ENCODE peak calls at places on chromosomes 2 and 18, in ten cellular contexts. One of them, this sample, is unnamed.

GRCh38 chr2:207163815-207164747 is 1.7 kb downstream of the KLF7 start:
- DNase-seq in AG09309: no peak
- DNase-seq in natural killer cell: no peak
- DNase-seq in endothelial cell: peak
- DNase-seq in AG10803: peak
- DNase-seq in GM10248: no peak
- DNase-seq in uterus: peak
- DNase-seq in cardiac fibroblast: peak
- DNase-seq in psoas muscle: peak
- DNase-seq in astrocyte of the spinal cord: peak
- DNase-seq in this sample: peak

GRCh38 chr2:4895376-4895775 is 796.8 kb upstream of the SOX11 start:
- DNase-seq in AG09309: no peak
- DNase-seq in natural killer cell: no peak
- DNase-seq in endothelial cell: no peak
- DNase-seq in AG10803: no peak
- DNase-seq in GM10248: no peak
- DNase-seq in uterus: no peak
- DNase-seq in cardiac fibroblast: no peak
- DNase-seq in psoas muscle: no peak
- DNase-seq in astrocyte of the spinal cord: peak
- DNase-seq in this sample: no peak

GRCh38 chr2:105919191-105919811 is 174.6 kb downstream of the NCK2 start:
- DNase-seq in AG09309: no peak
- DNase-seq in natural killer cell: no peak
- DNase-seq in endothelial cell: no peak
- DNase-seq in AG10803: no peak
- DNase-seq in GM10248: no peak
- DNase-seq in uterus: no peak
- DNase-seq in cardiac fibroblast: peak
- DNase-seq in psoas muscle: no peak
- DNase-seq in astrocyte of the spinal cord: no peak
- DNase-seq in this sample: no peak

GRCh38 chr2:46848446-46848845 is 67.2 kb downstream of the MCFD2 start:
- DNase-seq in AG09309: no peak
- DNase-seq in natural killer cell: no peak
- DNase-seq in endothelial cell: no peak
- DNase-seq in AG10803: peak
- DNase-seq in GM10248: no peak
- DNase-seq in uterus: peak
- DNase-seq in cardiac fibroblast: peak
- DNase-seq in psoas muscle: peak
- DNase-seq in astrocyte of the spinal cord: peak
- DNase-seq in this sample: no peak

GRCh38 chr2:105789745-105790466 is 45.2 kb downstream of the NCK2 start:
- DNase-seq in AG09309: no peak
- DNase-seq in natural killer cell: peak
- DNase-seq in endothelial cell: no peak
- DNase-seq in AG10803: peak
- DNase-seq in GM10248: peak
- DNase-seq in uterus: peak
- DNase-seq in cardiac fibroblast: peak
- DNase-seq in psoas muscle: peak
- DNase-seq in astrocyte of the spinal cord: peak
- DNase-seq in this sample: no peak

GRCh38 chr2:126634273-126634861 is 21.6 kb upstream of the GYPC start:
- DNase-seq in AG09309: no peak
- DNase-seq in natural killer cell: no peak
- DNase-seq in endothelial cell: peak
- DNase-seq in AG10803: peak
- DNase-seq in GM10248: peak
- DNase-seq in uterus: no peak
- DNase-seq in cardiac fibroblast: peak
- DNase-seq in psoas muscle: no peak
- DNase-seq in astrocyte of the spinal cord: no peak
- DNase-seq in this sample: no peak

GRCh38 chr2:81650048-81650971 is 1345.8 kb upstream of the LRRTM1 start:
- DNase-seq in AG09309: no peak
- DNase-seq in natural killer cell: no peak
- DNase-seq in endothelial cell: no peak
- DNase-seq in AG10803: no peak
- DNase-seq in GM10248: no peak
- DNase-seq in uterus: no peak
- DNase-seq in cardiac fibroblast: peak
- DNase-seq in psoas muscle: no peak
- DNase-seq in astrocyte of the spinal cord: no peak
- DNase-seq in this sample: no peak

GRCh38 chr18:41378628-41379027 is 576.4 kb upstream of the PIK3C3 start:
- DNase-seq in AG09309: no peak
- DNase-seq in natural killer cell: no peak
- DNase-seq in endothelial cell: no peak
- DNase-seq in AG10803: peak
- DNase-seq in GM10248: no peak
- DNase-seq in uterus: no peak
- DNase-seq in cardiac fibroblast: peak
- DNase-seq in psoas muscle: no peak
- DNase-seq in astrocyte of the spinal cord: peak
- DNase-seq in this sample: no peak

DNA sequence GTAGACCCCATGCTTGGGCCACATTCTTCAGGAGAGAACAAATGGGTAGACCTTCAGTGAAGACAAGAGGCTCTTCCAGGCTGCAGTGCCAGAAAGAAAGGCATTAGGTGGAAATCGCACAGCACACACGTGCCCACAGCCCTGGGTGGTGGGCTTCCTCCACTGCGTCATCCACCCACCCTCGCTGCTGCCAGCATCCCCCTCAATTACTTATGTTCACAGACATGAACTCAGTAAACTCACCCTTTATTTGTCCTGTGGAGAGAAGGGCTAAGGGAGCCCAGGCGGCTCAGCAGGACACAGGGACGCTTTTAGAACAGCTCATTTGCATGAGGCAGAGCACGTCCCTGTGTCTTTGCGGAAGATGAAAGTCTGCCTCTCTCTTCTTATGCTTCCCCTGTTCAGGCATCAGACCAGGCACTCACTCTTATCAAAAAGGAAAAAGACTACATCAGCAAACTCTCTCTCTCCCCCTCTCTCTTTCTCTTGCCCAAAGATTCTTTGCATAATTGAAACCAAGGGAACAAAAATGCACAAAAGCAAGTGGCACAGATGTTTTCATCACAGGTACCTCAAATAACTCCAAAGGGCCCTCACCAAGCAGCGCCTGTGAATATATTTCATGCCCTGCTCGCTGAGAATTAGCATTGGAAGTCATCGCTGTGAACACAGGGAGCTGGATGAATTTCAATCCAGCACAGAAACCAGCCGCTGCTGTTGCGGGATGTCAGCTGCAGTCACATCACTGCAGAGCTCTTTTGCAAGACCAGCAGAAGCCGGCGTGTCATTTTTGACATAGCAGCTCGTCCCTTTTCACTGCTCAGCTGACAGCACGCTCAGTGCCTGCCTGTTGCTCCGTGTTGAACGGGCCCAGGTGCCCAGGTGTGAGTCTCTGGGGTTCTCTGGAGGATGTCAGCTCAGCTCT is 376.3 kb upstream of the MYT1L start:
- DNase-seq in AG09309: no peak
- DNase-seq in natural killer cell: no peak
- DNase-seq in endothelial cell: no peak
- DNase-seq in AG10803: no peak
- DNase-seq in GM10248: no peak
- DNase-seq in uterus: no peak
- DNase-seq in cardiac fibroblast: no peak
- DNase-seq in psoas muscle: no peak
- DNase-seq in astrocyte of the spinal cord: no peak
- DNase-seq in this sample: no peak
- TF ChIP-seq CTCF in AG09309: no peak
- TF ChIP-seq CTCF in natural killer cell: no peak
- TF ChIP-seq CTCF in endothelial cell: no peak
- TF ChIP-seq CTCF in AG10803: no peak
- TF ChIP-seq CTCF in GM10248: no peak
- TF ChIP-seq CTCF in uterus: no peak
- TF ChIP-seq CTCF in cardiac fibroblast: no peak
- TF ChIP-seq CTCF in psoas muscle: no peak
- TF ChIP-seq CTCF in astrocyte of the spinal cord: no peak
- TF ChIP-seq CTCF in this sample: no peak

DNA sequence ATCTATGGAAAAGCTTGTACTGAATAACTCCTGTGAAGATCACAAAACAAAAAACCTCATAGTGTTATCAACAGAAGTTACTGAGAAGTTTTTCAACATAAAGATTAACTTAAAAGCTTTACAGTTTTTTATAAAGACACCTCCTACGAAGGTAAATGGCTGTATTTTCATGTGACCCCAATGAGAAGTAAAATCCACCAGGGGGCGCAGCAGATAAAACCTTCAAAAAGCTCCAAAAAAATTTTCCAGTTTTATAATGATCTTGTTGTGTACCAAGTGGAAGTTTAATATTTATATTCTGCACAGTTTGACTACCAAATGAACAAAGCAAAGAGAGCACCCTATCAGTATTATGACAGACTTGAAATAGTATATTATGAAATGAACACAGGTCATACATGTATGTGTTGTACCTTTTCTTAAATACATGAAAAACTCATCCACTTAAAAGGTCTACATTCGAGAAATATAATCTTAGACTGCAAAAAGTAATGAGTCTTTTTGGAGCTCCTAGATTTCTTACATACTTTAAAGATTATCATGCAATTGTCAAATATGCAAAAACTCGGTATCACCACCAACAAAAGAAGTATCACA is 38.5 kb downstream of the PNO1 start:
- DNase-seq in AG09309: no peak
- DNase-seq in natural killer cell: no peak
- DNase-seq in endothelial cell: no peak
- DNase-seq in AG10803: peak
- DNase-seq in GM10248: no peak
- DNase-seq in uterus: peak
- DNase-seq in cardiac fibroblast: peak
- DNase-seq in psoas muscle: no peak
- DNase-seq in astrocyte of the spinal cord: peak
- DNase-seq in this sample: peak
- TF ChIP-seq CTCF in AG09309: peak
- TF ChIP-seq CTCF in natural killer cell: peak
- TF ChIP-seq CTCF in endothelial cell: peak
- TF ChIP-seq CTCF in AG10803: peak
- TF ChIP-seq CTCF in GM10248: peak
- TF ChIP-seq CTCF in uterus: peak
- TF ChIP-seq CTCF in cardiac fibroblast: peak
- TF ChIP-seq CTCF in psoas muscle: peak
- TF ChIP-seq CTCF in astrocyte of the spinal cord: peak
- TF ChIP-seq CTCF in this sample: peak

DNA sequence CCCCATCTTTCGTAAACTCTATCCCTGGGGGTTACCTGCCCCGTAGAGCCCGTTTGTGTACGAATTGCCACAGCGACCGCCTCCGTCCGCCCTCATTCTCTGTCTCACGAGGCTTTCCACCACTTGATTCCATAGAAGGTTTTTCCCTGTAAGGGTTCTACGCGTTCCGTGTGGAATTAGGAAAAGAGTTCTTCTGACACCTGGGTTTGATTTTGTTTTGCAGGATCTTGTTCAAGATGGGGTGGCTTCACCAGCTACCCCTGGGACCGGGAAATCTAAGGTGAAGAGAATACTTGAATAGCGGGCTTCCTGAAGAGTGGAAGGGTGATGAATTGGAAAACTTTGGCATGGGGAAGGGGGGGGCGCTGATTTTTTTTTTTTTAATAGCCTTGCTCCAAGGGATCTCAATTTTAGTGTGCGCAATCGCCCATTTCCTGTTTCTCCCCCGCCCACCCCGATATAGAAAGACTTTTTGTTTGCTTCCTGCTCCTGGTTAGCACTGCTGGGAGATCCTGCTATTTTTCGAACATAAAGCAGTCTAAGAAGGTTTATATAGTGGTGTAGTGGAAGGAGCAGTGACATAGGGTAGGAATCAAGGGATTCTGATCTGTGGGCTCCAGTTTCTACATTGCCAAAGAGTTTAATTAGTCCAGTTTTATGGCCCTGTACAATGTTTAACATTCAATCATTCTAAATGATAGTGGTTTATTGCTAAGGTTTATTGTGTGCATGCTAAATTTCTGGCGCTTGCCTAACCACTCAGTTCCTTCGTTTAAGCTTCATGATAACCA is 599 bp downstream of the GCC2 start:
- DNase-seq in AG09309: no peak
- DNase-seq in natural killer cell: no peak
- DNase-seq in endothelial cell: no peak
- DNase-seq in AG10803: peak
- DNase-seq in GM10248: peak
- DNase-seq in uterus: no peak
- DNase-seq in cardiac fibroblast: peak
- DNase-seq in psoas muscle: no peak
- DNase-seq in astrocyte of the spinal cord: peak
- DNase-seq in this sample: no peak
- TF ChIP-seq CTCF in AG09309: no peak
- TF ChIP-seq CTCF in natural killer cell: no peak
- TF ChIP-seq CTCF in endothelial cell: no peak
- TF ChIP-seq CTCF in AG10803: no peak
- TF ChIP-seq CTCF in GM10248: no peak
- TF ChIP-seq CTCF in uterus: no peak
- TF ChIP-seq CTCF in cardiac fibroblast: no peak
- TF ChIP-seq CTCF in psoas muscle: no peak
- TF ChIP-seq CTCF in astrocyte of the spinal cord: no peak
- TF ChIP-seq CTCF in this sample: no peak

GRCh38 chr2:120298173-120298835 is 45.7 kb downstream of the RALB start:
- DNase-seq in AG09309: no peak
- DNase-seq in natural killer cell: no peak
- DNase-seq in endothelial cell: no peak
- DNase-seq in AG10803: peak
- DNase-seq in GM10248: no peak
- DNase-seq in uterus: no peak
- DNase-seq in cardiac fibroblast: peak
- DNase-seq in psoas muscle: no peak
- DNase-seq in astrocyte of the spinal cord: peak
- DNase-seq in this sample: no peak

GRCh38 chr2:120300385-120300784 is 45.6 kb upstream of the INHBB start:
- DNase-seq in AG09309: no peak
- DNase-seq in natural killer cell: no peak
- DNase-seq in endothelial cell: no peak
- DNase-seq in AG10803: no peak
- DNase-seq in GM10248: no peak
- DNase-seq in uterus: no peak
- DNase-seq in cardiac fibroblast: no peak
- DNase-seq in psoas muscle: no peak
- DNase-seq in astrocyte of the spinal cord: no peak
- DNase-seq in this sample: no peak

GRCh38 chr2:120301289-120301688 is 44.6 kb upstream of the INHBB start:
- DNase-seq in AG09309: no peak
- DNase-seq in natural killer cell: no peak
- DNase-seq in endothelial cell: no peak
- DNase-seq in AG10803: peak
- DNase-seq in GM10248: no peak
- DNase-seq in uterus: no peak
- DNase-seq in cardiac fibroblast: no peak
- DNase-seq in psoas muscle: no peak
- DNase-seq in astrocyte of the spinal cord: no peak
- DNase-seq in this sample: no peak

GRCh38 chr2:120299024-120299423 is 46.4 kb downstream of the RALB start:
- DNase-seq in AG09309: no peak
- DNase-seq in natural killer cell: no peak
- DNase-seq in endothelial cell: no peak
- DNase-seq in AG10803: no peak
- DNase-seq in GM10248: no peak
- DNase-seq in uterus: no peak
- DNase-seq in cardiac fibroblast: no peak
- DNase-seq in psoas muscle: no peak
- DNase-seq in astrocyte of the spinal cord: no peak
- DNase-seq in this sample: no peak

GRCh38 chr2:120299561-120299960 is 46.4 kb upstream of the INHBB start:
- DNase-seq in AG09309: no peak
- DNase-seq in natural killer cell: no peak
- DNase-seq in endothelial cell: no peak
- DNase-seq in AG10803: no peak
- DNase-seq in GM10248: no peak
- DNase-seq in uterus: no peak
- DNase-seq in cardiac fibroblast: no peak
- DNase-seq in psoas muscle: no peak
- DNase-seq in astrocyte of the spinal cord: no peak
- DNase-seq in this sample: no peak
- TF ChIP-seq CTCF in AG09309: no peak
- TF ChIP-seq CTCF in natural killer cell: no peak
- TF ChIP-seq CTCF in endothelial cell: no peak
- TF ChIP-seq CTCF in AG10803: no peak
- TF ChIP-seq CTCF in GM10248: no peak
- TF ChIP-seq CTCF in uterus: no peak
- TF ChIP-seq CTCF in cardiac fibroblast: no peak
- TF ChIP-seq CTCF in psoas muscle: no peak
- TF ChIP-seq CTCF in astrocyte of the spinal cord: no peak
- TF ChIP-seq CTCF in this sample: no peak